ENCODE peak calls at places on chromosomes 5 and 9, in ten cellular contexts. One of them, this sample, is unnamed.

GRCh38 chr9:13450723-13451122 is 171.2 kb upstream of the MPDZ start:
- DNase-seq in kidney tubule cell: no peak
- DNase-seq in amniotic stem cell: no peak
- DNase-seq in hepatocyte: no peak
- DNase-seq in NCI-H1092: no peak
- DNase-seq in NCI-H2107: no peak
- DNase-seq in mesendoderm: no peak
- DNase-seq in stimulated activated CD8-positive, alpha-beta memory T cell treated with anti-CD3 and anti-CD28 coated beads, Interleukin-15, amount 100 ng/mL, for 1 hour: no peak
- DNase-seq in COR-L47: peak
- DNase-seq in COLO829: peak
- DNase-seq in this sample: no peak

GRCh38 chr5:11477786-11478185 is 426.5 kb downstream of the CTNND2 start:
- DNase-seq in amniotic stem cell: no peak
- DNase-seq in NCI-H1092: no peak
- DNase-seq in COR-L47: no peak
- DNase-seq in hepatocyte: no peak
- DNase-seq in NCI-H2107: no peak
- DNase-seq in COLO829: no peak
- DNase-seq in stimulated activated CD8-positive, alpha-beta memory T cell treated with anti-CD3 and anti-CD28 coated beads, Interleukin-15, amount 100 ng/mL, for 1 hour: no peak
- DNase-seq in mesendoderm: no peak
- DNase-seq in kidney tubule cell: peak
- DNase-seq in this sample: no peak

GRCh38 chr5:171757853-171758535 is 27.6 kb upstream of the SMIM23 start:
- DNase-seq in mesendoderm: no peak
- DNase-seq in NCI-H1092: no peak
- DNase-seq in amniotic stem cell: peak
- DNase-seq in stimulated activated CD8-positive, alpha-beta memory T cell treated with anti-CD3 and anti-CD28 coated beads, Interleukin-15, amount 100 ng/mL, for 1 hour: no peak
- DNase-seq in COR-L47: no peak
- DNase-seq in hepatocyte: peak
- DNase-seq in kidney tubule cell: peak
- DNase-seq in NCI-H2107: no peak
- DNase-seq in COLO829: no peak
- DNase-seq in this sample: no peak

GRCh38 chr5:151085517-151086031 is 4.7 kb upstream of the TNIP1 start:
- DNase-seq in mesendoderm: no peak
- DNase-seq in amniotic stem cell: no peak
- DNase-seq in COLO829: no peak
- DNase-seq in NCI-H2107: no peak
- DNase-seq in COR-L47: no peak
- DNase-seq in kidney tubule cell: peak
- DNase-seq in hepatocyte: peak
- DNase-seq in NCI-H1092: no peak
- DNase-seq in stimulated activated CD8-positive, alpha-beta memory T cell treated with anti-CD3 and anti-CD28 coated beads, Interleukin-15, amount 100 ng/mL, for 1 hour: no peak
- DNase-seq in this sample: no peak

GRCh38 chr9:96241391-96241809 is 60.6 kb downstream of the HSD17B3 start:
- DNase-seq in NCI-H2107: no peak
- DNase-seq in NCI-H1092: no peak
- DNase-seq in mesendoderm: no peak
- DNase-seq in amniotic stem cell: no peak
- DNase-seq in hepatocyte: no peak
- DNase-seq in kidney tubule cell: peak
- DNase-seq in COR-L47: no peak
- DNase-seq in COLO829: no peak
- DNase-seq in stimulated activated CD8-positive, alpha-beta memory T cell treated with anti-CD3 and anti-CD28 coated beads, Interleukin-15, amount 100 ng/mL, for 1 hour: no peak
- DNase-seq in this sample: no peak

GRCh38 chr5:141843156-141843927 is 34.9 kb downstream of the PCDH1 start:
- DNase-seq in COR-L47: no peak
- DNase-seq in mesendoderm: peak
- DNase-seq in hepatocyte: no peak
- DNase-seq in amniotic stem cell: no peak
- DNase-seq in COLO829: no peak
- DNase-seq in NCI-H2107: no peak
- DNase-seq in kidney tubule cell: peak
- DNase-seq in stimulated activated CD8-positive, alpha-beta memory T cell treated with anti-CD3 and anti-CD28 coated beads, Interleukin-15, amount 100 ng/mL, for 1 hour: no peak
- DNase-seq in NCI-H1092: no peak
- DNase-seq in this sample: peak

GRCh38 chr9:126342621-126343031 is 16.0 kb downstream of the MVB12B start:
- DNase-seq in kidney tubule cell: no peak
- DNase-seq in COLO829: no peak
- DNase-seq in stimulated activated CD8-positive, alpha-beta memory T cell treated with anti-CD3 and anti-CD28 coated beads, Interleukin-15, amount 100 ng/mL, for 1 hour: no peak
- DNase-seq in COR-L47: no peak
- DNase-seq in NCI-H2107: no peak
- DNase-seq in NCI-H1092: no peak
- DNase-seq in mesendoderm: no peak
- DNase-seq in hepatocyte: peak
- DNase-seq in amniotic stem cell: no peak
- DNase-seq in this sample: no peak

GRCh38 chr5:107147584-107147983 is 523.2 kb downstream of the EFNA5 start:
- DNase-seq in kidney tubule cell: no peak
- DNase-seq in stimulated activated CD8-positive, alpha-beta memory T cell treated with anti-CD3 and anti-CD28 coated beads, Interleukin-15, amount 100 ng/mL, for 1 hour: no peak
- DNase-seq in mesendoderm: no peak
- DNase-seq in COR-L47: no peak
- DNase-seq in amniotic stem cell: no peak
- DNase-seq in COLO829: no peak
- DNase-seq in hepatocyte: no peak
- DNase-seq in NCI-H1092: no peak
- DNase-seq in NCI-H2107: no peak
- DNase-seq in this sample: no peak

GRCh38 chr5:88544616-88545150 is 276.0 kb upstream of the TMEM161B start:
- DNase-seq in NCI-H1092: no peak
- DNase-seq in COLO829: no peak
- DNase-seq in COR-L47: no peak
- DNase-seq in kidney tubule cell: no peak
- DNase-seq in amniotic stem cell: no peak
- DNase-seq in hepatocyte: no peak
- DNase-seq in mesendoderm: no peak
- DNase-seq in stimulated activated CD8-positive, alpha-beta memory T cell treated with anti-CD3 and anti-CD28 coated beads, Interleukin-15, amount 100 ng/mL, for 1 hour: no peak
- DNase-seq in NCI-H2107: no peak
- DNase-seq in this sample: no peak

GRCh38 chr5:119332978-119333401 is 22.8 kb upstream of the TNFAIP8 start:
- DNase-seq in stimulated activated CD8-positive, alpha-beta memory T cell treated with anti-CD3 and anti-CD28 coated beads, Interleukin-15, amount 100 ng/mL, for 1 hour: no peak
- DNase-seq in kidney tubule cell: no peak
- DNase-seq in hepatocyte: no peak
- DNase-seq in amniotic stem cell: no peak
- DNase-seq in COR-L47: no peak
- DNase-seq in mesendoderm: no peak
- DNase-seq in COLO829: no peak
- DNase-seq in NCI-H2107: no peak
- DNase-seq in NCI-H1092: no peak
- DNase-seq in this sample: no peak

GRCh38 chr9:89740722-89741121 is 135.9 kb downstream of the GADD45G start:
- DNase-seq in hepatocyte: no peak
- DNase-seq in COR-L47: no peak
- DNase-seq in stimulated activated CD8-positive, alpha-beta memory T cell treated with anti-CD3 and anti-CD28 coated beads, Interleukin-15, amount 100 ng/mL, for 1 hour: no peak
- DNase-seq in COLO829: no peak
- DNase-seq in amniotic stem cell: no peak
- DNase-seq in NCI-H2107: no peak
- DNase-seq in kidney tubule cell: no peak
- DNase-seq in mesendoderm: no peak
- DNase-seq in NCI-H1092: no peak
- DNase-seq in this sample: no peak

GRCh38 chr5:32174011-32174866 is at the start of gene GOLPH3:
- DNase-seq in hepatocyte: peak
- DNase-seq in COR-L47: peak
- DNase-seq in kidney tubule cell: peak
- DNase-seq in mesendoderm: peak
- DNase-seq in COLO829: peak
- DNase-seq in NCI-H1092: peak
- DNase-seq in NCI-H2107: peak
- DNase-seq in amniotic stem cell: peak
- DNase-seq in stimulated activated CD8-positive, alpha-beta memory T cell treated with anti-CD3 and anti-CD28 coated beads, Interleukin-15, amount 100 ng/mL, for 1 hour: peak
- DNase-seq in this sample: peak

GRCh38 chr5:120507826-120508463 is 43.8 kb downstream of the PRR16 start:
- DNase-seq in COR-L47: no peak
- DNase-seq in hepatocyte: no peak
- DNase-seq in stimulated activated CD8-positive, alpha-beta memory T cell treated with anti-CD3 and anti-CD28 coated beads, Interleukin-15, amount 100 ng/mL, for 1 hour: no peak
- DNase-seq in NCI-H1092: no peak
- DNase-seq in mesendoderm: peak
- DNase-seq in COLO829: no peak
- DNase-seq in kidney tubule cell: no peak
- DNase-seq in NCI-H2107: no peak
- DNase-seq in amniotic stem cell: no peak
- DNase-seq in this sample: no peak

GRCh38 chr9:99167120-99167519 is 54.6 kb downstream of the ALG2 start:
- DNase-seq in NCI-H2107: no peak
- DNase-seq in mesendoderm: no peak
- DNase-seq in stimulated activated CD8-positive, alpha-beta memory T cell treated with anti-CD3 and anti-CD28 coated beads, Interleukin-15, amount 100 ng/mL, for 1 hour: no peak
- DNase-seq in COLO829: no peak
- DNase-seq in COR-L47: no peak
- DNase-seq in amniotic stem cell: no peak
- DNase-seq in hepatocyte: no peak
- DNase-seq in kidney tubule cell: no peak
- DNase-seq in NCI-H1092: no peak
- DNase-seq in this sample: no peak

GRCh38 chr5:169251685-169252084 is 49.3 kb downstream of the SLIT3 start:
- DNase-seq in stimulated activated CD8-positive, alpha-beta memory T cell treated with anti-CD3 and anti-CD28 coated beads, Interleukin-15, amount 100 ng/mL, for 1 hour: no peak
- DNase-seq in NCI-H2107: no peak
- DNase-seq in kidney tubule cell: no peak
- DNase-seq in COLO829: no peak
- DNase-seq in NCI-H1092: no peak
- DNase-seq in COR-L47: no peak
- DNase-seq in amniotic stem cell: no peak
- DNase-seq in hepatocyte: no peak
- DNase-seq in mesendoderm: no peak
- DNase-seq in this sample: no peak

GRCh38 chr9:98995059-98995665 is 51.5 kb downstream of the COL15A1 start:
- DNase-seq in stimulated activated CD8-positive, alpha-beta memory T cell treated with anti-CD3 and anti-CD28 coated beads, Interleukin-15, amount 100 ng/mL, for 1 hour: no peak
- DNase-seq in NCI-H1092: no peak
- DNase-seq in COLO829: no peak
- DNase-seq in mesendoderm: no peak
- DNase-seq in amniotic stem cell: no peak
- DNase-seq in COR-L47: peak
- DNase-seq in NCI-H2107: no peak
- DNase-seq in kidney tubule cell: no peak
- DNase-seq in hepatocyte: no peak
- DNase-seq in this sample: no peak

This sample was measured in NCI-H2029.